ENCODE peak calls at places on chromosomes 4 and X, in ten cellular contexts. W, L, P, M, B, K, G, Z, U and O are unnamed samples.

GRCh38 chrX:123860506-123860840 is 620 bp downstream of the XIAP start:
- DNase-seq in U (no peak), B (no peak), L (peak), Z (no peak), P (peak), K (no peak), G (peak), W (no peak), M (no peak), O (no peak)

GRCh38 chr4:2934077-2934812 is 29.0 kb downstream of the NOP14 start:
- DNase-seq in B (no peak), U (no peak), P (peak), L (no peak), G (peak), K (peak), M (no peak), Z (peak), W (peak), O (peak)

GRCh38 chrX:128691872-128692271 is 639.7 kb upstream of the ACTRT1 start:
- DNase-seq in P (peak), U (no peak), K (no peak), W (no peak), M (no peak), B (no peak), Z (no peak), G (no peak), L (no peak), O (no peak)

GRCh38 chr4:1182313-1182712 is 9.9 kb upstream of the SPON2 start:
- DNase-seq in M (no peak), G (no peak), B (no peak), K (no peak), P (no peak), Z (no peak), L (no peak), U (no peak), W (no peak), O (no peak)

GRCh38 chr4:5686338-5686737 is 22.0 kb downstream of the EVC2 start:
- DNase-seq in W (no peak), P (no peak), K (no peak), B (no peak), Z (no peak), M (no peak), L (no peak), G (no peak), U (no peak), O (no peak)

GRCh38 chr4:86961605-86962295 is 26.9 kb downstream of the AFF1 start:
- DNase-seq in Z (no peak), G (peak), B (no peak), M (peak), K (no peak), L (no peak), W (no peak), U (no peak), P (no peak), O (peak)

GRCh38 chr4:183563874-183564273 is 59.0 kb downstream of the ING2 start:
- DNase-seq in L (no peak), K (no peak), W (no peak), U (no peak), P (peak), M (no peak), G (peak), B (peak), Z (no peak), O (no peak)

GRCh38 chr4:184529283-184529682 is 54.9 kb upstream of the IRF2 start:
- DNase-seq in G (peak), W (no peak), Z (no peak), M (no peak), U (no peak), P (no peak), L (no peak), B (peak), K (no peak), O (no peak)

GRCh38 chr4:159107203-159107921 is 4.5 kb downstream of the RAPGEF2 start:
- DNase-seq in K (no peak), U (no peak), G (peak), W (no peak), B (no peak), P (no peak), Z (no peak), L (no peak), M (no peak), O (no peak)

GRCh38 chr4:142960134-142960533 is 114.0 kb upstream of the INPP4B start:
- DNase-seq in B (no peak), G (no peak), W (no peak), P (no peak), M (no peak), K (no peak), L (no peak), U (no peak), Z (no peak), O (peak)

GRCh38 chr4:148444296-148445070 is 2.3 kb upstream of the NR3C2 start:
- DNase-seq in U (no peak), L (no peak), G (no peak), K (peak), M (no peak), P (peak), B (peak), Z (peak), W (peak), O (peak)

GRCh38 chr4:8772499-8773123 is 99.0 kb downstream of the HMX1 start:
- DNase-seq in P (no peak), K (no peak), Z (no peak), L (no peak), M (no peak), W (no peak), U (no peak), B (no peak), G (no peak), O (no peak)